ENCODE peak calls at places on chromosomes 12 and 14, in nine cellular contexts. One of them, this sample, is unnamed.

GRCh38 chr12:108646597-108647190 is 13.0 kb upstream of the SELPLG start:
- DNase-seq in NCI-H1092 treated with DMSO at 0.1 percent for 48 hours: no peak
- DNase-seq in cardiac muscle cell: no peak
- DNase-seq in KG1: no peak
- DNase-seq in GM12878: no peak
- DNase-seq in T-cell: no peak
- DNase-seq in astrocyte of the spinal cord: no peak
- DNase-seq in activated T-helper 1 cell treated with anti-CD3 and anti-CD28 coated beads, Interleukin-12 subunit alpha, Interleukin-12 subunit beta, Interleukin-2, Interleukin-4 antibody, amounts not matched to agents 30 ng/mL and 10 ng/mL and 1 ng/mL, durations not matched to agents 14 hours and 24 hours and 36 hours: no peak
- DNase-seq in fibroblast of pulmonary artery: no peak
- DNase-seq in this sample: no peak

GRCh38 chr14:24852312-24853060 is 197.5 kb downstream of the STXBP6 start:
- DNase-seq in activated T-helper 1 cell treated with anti-CD3 and anti-CD28 coated beads, Interleukin-12 subunit alpha, Interleukin-12 subunit beta, Interleukin-2, Interleukin-4 antibody, amounts not matched to agents 30 ng/mL and 10 ng/mL and 1 ng/mL, durations not matched to agents 14 hours and 24 hours and 36 hours: no peak
- DNase-seq in T-cell: no peak
- DNase-seq in astrocyte of the spinal cord: no peak
- DNase-seq in GM12878: no peak
- DNase-seq in cardiac muscle cell: no peak
- DNase-seq in fibroblast of pulmonary artery: no peak
- DNase-seq in NCI-H1092 treated with DMSO at 0.1 percent for 48 hours: no peak
- DNase-seq in KG1: no peak
- DNase-seq in this sample: no peak

GRCh38 chr12:57216014-57216891 is at the start of gene NXPH4:
- DNase-seq in astrocyte of the spinal cord: no peak
- DNase-seq in T-cell: peak
- DNase-seq in cardiac muscle cell: peak
- DNase-seq in KG1: no peak
- DNase-seq in GM12878: no peak
- DNase-seq in activated T-helper 1 cell treated with anti-CD3 and anti-CD28 coated beads, Interleukin-12 subunit alpha, Interleukin-12 subunit beta, Interleukin-2, Interleukin-4 antibody, amounts not matched to agents 30 ng/mL and 10 ng/mL and 1 ng/mL, durations not matched to agents 14 hours and 24 hours and 36 hours: peak
- DNase-seq in NCI-H1092 treated with DMSO at 0.1 percent for 48 hours: no peak
- DNase-seq in fibroblast of pulmonary artery: no peak
- DNase-seq in this sample: no peak

GRCh38 chr14:81990312-81990761 is 456.7 kb upstream of the SEL1L start:
- DNase-seq in activated T-helper 1 cell treated with anti-CD3 and anti-CD28 coated beads, Interleukin-12 subunit alpha, Interleukin-12 subunit beta, Interleukin-2, Interleukin-4 antibody, amounts not matched to agents 30 ng/mL and 10 ng/mL and 1 ng/mL, durations not matched to agents 14 hours and 24 hours and 36 hours: peak
- DNase-seq in T-cell: no peak
- DNase-seq in NCI-H1092 treated with DMSO at 0.1 percent for 48 hours: peak
- DNase-seq in cardiac muscle cell: peak
- DNase-seq in KG1: peak
- DNase-seq in GM12878: peak
- DNase-seq in fibroblast of pulmonary artery: peak
- DNase-seq in astrocyte of the spinal cord: peak
- DNase-seq in this sample: peak

GRCh38 chr14:30298266-30298795 is 260.6 kb upstream of the G2E3 start:
- DNase-seq in GM12878: no peak
- DNase-seq in astrocyte of the spinal cord: no peak
- DNase-seq in cardiac muscle cell: no peak
- DNase-seq in NCI-H1092 treated with DMSO at 0.1 percent for 48 hours: no peak
- DNase-seq in T-cell: no peak
- DNase-seq in fibroblast of pulmonary artery: no peak
- DNase-seq in KG1: no peak
- DNase-seq in activated T-helper 1 cell treated with anti-CD3 and anti-CD28 coated beads, Interleukin-12 subunit alpha, Interleukin-12 subunit beta, Interleukin-2, Interleukin-4 antibody, amounts not matched to agents 30 ng/mL and 10 ng/mL and 1 ng/mL, durations not matched to agents 14 hours and 24 hours and 36 hours: no peak
- DNase-seq in this sample: no peak

GRCh38 chr12:107402041-107403022 is 283.3 kb upstream of the PWP1 start:
- DNase-seq in T-cell: peak
- DNase-seq in GM12878: no peak
- DNase-seq in fibroblast of pulmonary artery: peak
- DNase-seq in astrocyte of the spinal cord: peak
- DNase-seq in NCI-H1092 treated with DMSO at 0.1 percent for 48 hours: peak
- DNase-seq in KG1: no peak
- DNase-seq in cardiac muscle cell: peak
- DNase-seq in activated T-helper 1 cell treated with anti-CD3 and anti-CD28 coated beads, Interleukin-12 subunit alpha, Interleukin-12 subunit beta, Interleukin-2, Interleukin-4 antibody, amounts not matched to agents 30 ng/mL and 10 ng/mL and 1 ng/mL, durations not matched to agents 14 hours and 24 hours and 36 hours: peak
- DNase-seq in this sample: peak

GRCh38 chr14:103298620-103299019 is 35.4 kb upstream of the EIF5 start:
- DNase-seq in cardiac muscle cell: no peak
- DNase-seq in GM12878: no peak
- DNase-seq in fibroblast of pulmonary artery: no peak
- DNase-seq in KG1: no peak
- DNase-seq in T-cell: no peak
- DNase-seq in NCI-H1092 treated with DMSO at 0.1 percent for 48 hours: no peak
- DNase-seq in activated T-helper 1 cell treated with anti-CD3 and anti-CD28 coated beads, Interleukin-12 subunit alpha, Interleukin-12 subunit beta, Interleukin-2, Interleukin-4 antibody, amounts not matched to agents 30 ng/mL and 10 ng/mL and 1 ng/mL, durations not matched to agents 14 hours and 24 hours and 36 hours: no peak
- DNase-seq in astrocyte of the spinal cord: no peak
- DNase-seq in this sample: peak

GRCh38 chr12:24861751-24862575 is 86.9 kb downstream of the BCAT1 start:
- DNase-seq in astrocyte of the spinal cord: peak
- DNase-seq in NCI-H1092 treated with DMSO at 0.1 percent for 48 hours: no peak
- DNase-seq in T-cell: no peak
- DNase-seq in activated T-helper 1 cell treated with anti-CD3 and anti-CD28 coated beads, Interleukin-12 subunit alpha, Interleukin-12 subunit beta, Interleukin-2, Interleukin-4 antibody, amounts not matched to agents 30 ng/mL and 10 ng/mL and 1 ng/mL, durations not matched to agents 14 hours and 24 hours and 36 hours: no peak
- DNase-seq in cardiac muscle cell: no peak
- DNase-seq in KG1: no peak
- DNase-seq in fibroblast of pulmonary artery: peak
- DNase-seq in GM12878: no peak
- DNase-seq in this sample: no peak

GRCh38 chr12:112322882-112323547 is 59.2 kb downstream of the HECTD4 start:
- DNase-seq in KG1: no peak
- DNase-seq in activated T-helper 1 cell treated with anti-CD3 and anti-CD28 coated beads, Interleukin-12 subunit alpha, Interleukin-12 subunit beta, Interleukin-2, Interleukin-4 antibody, amounts not matched to agents 30 ng/mL and 10 ng/mL and 1 ng/mL, durations not matched to agents 14 hours and 24 hours and 36 hours: no peak
- DNase-seq in T-cell: no peak
- DNase-seq in fibroblast of pulmonary artery: no peak
- DNase-seq in NCI-H1092 treated with DMSO at 0.1 percent for 48 hours: no peak
- DNase-seq in cardiac muscle cell: no peak
- DNase-seq in GM12878: no peak
- DNase-seq in astrocyte of the spinal cord: no peak
- DNase-seq in this sample: no peak

GRCh38 chr14:104316121-104316722 is 177.8 kb downstream of the KIF26A start:
- DNase-seq in NCI-H1092 treated with DMSO at 0.1 percent for 48 hours: no peak
- DNase-seq in T-cell: no peak
- DNase-seq in activated T-helper 1 cell treated with anti-CD3 and anti-CD28 coated beads, Interleukin-12 subunit alpha, Interleukin-12 subunit beta, Interleukin-2, Interleukin-4 antibody, amounts not matched to agents 30 ng/mL and 10 ng/mL and 1 ng/mL, durations not matched to agents 14 hours and 24 hours and 36 hours: no peak
- DNase-seq in cardiac muscle cell: no peak
- DNase-seq in KG1: no peak
- DNase-seq in astrocyte of the spinal cord: no peak
- DNase-seq in GM12878: no peak
- DNase-seq in fibroblast of pulmonary artery: no peak
- DNase-seq in this sample: no peak

GRCh38 chr12:52949413-52950331 is 754 bp downstream of the KRT18 start:
- DNase-seq in NCI-H1092 treated with DMSO at 0.1 percent for 48 hours: peak
- DNase-seq in T-cell: no peak
- DNase-seq in activated T-helper 1 cell treated with anti-CD3 and anti-CD28 coated beads, Interleukin-12 subunit alpha, Interleukin-12 subunit beta, Interleukin-2, Interleukin-4 antibody, amounts not matched to agents 30 ng/mL and 10 ng/mL and 1 ng/mL, durations not matched to agents 14 hours and 24 hours and 36 hours: no peak
- DNase-seq in cardiac muscle cell: no peak
- DNase-seq in KG1: no peak
- DNase-seq in fibroblast of pulmonary artery: peak
- DNase-seq in astrocyte of the spinal cord: peak
- DNase-seq in GM12878: no peak
- DNase-seq in this sample: no peak

GRCh38 chr12:52741378-52742195 is 35.6 kb downstream of the KRT76 start:
- DNase-seq in KG1: no peak
- DNase-seq in cardiac muscle cell: peak
- DNase-seq in activated T-helper 1 cell treated with anti-CD3 and anti-CD28 coated beads, Interleukin-12 subunit alpha, Interleukin-12 subunit beta, Interleukin-2, Interleukin-4 antibody, amounts not matched to agents 30 ng/mL and 10 ng/mL and 1 ng/mL, durations not matched to agents 14 hours and 24 hours and 36 hours: peak
- DNase-seq in GM12878: no peak
- DNase-seq in astrocyte of the spinal cord: peak
- DNase-seq in NCI-H1092 treated with DMSO at 0.1 percent for 48 hours: no peak
- DNase-seq in T-cell: peak
- DNase-seq in fibroblast of pulmonary artery: peak
- DNase-seq in this sample: peak

GRCh38 chr12:121719926-121720414 is 7.4 kb downstream of the TMEM120B start:
- DNase-seq in activated T-helper 1 cell treated with anti-CD3 and anti-CD28 coated beads, Interleukin-12 subunit alpha, Interleukin-12 subunit beta, Interleukin-2, Interleukin-4 antibody, amounts not matched to agents 30 ng/mL and 10 ng/mL and 1 ng/mL, durations not matched to agents 14 hours and 24 hours and 36 hours: no peak
- DNase-seq in fibroblast of pulmonary artery: peak
- DNase-seq in cardiac muscle cell: no peak
- DNase-seq in GM12878: no peak
- DNase-seq in T-cell: no peak
- DNase-seq in NCI-H1092 treated with DMSO at 0.1 percent for 48 hours: no peak
- DNase-seq in astrocyte of the spinal cord: peak
- DNase-seq in KG1: no peak
- DNase-seq in this sample: no peak

GRCh38 chr12:31004666-31005065 is 69.0 kb upstream of the DDX11 start:
- DNase-seq in GM12878: no peak
- DNase-seq in activated T-helper 1 cell treated with anti-CD3 and anti-CD28 coated beads, Interleukin-12 subunit alpha, Interleukin-12 subunit beta, Interleukin-2, Interleukin-4 antibody, amounts not matched to agents 30 ng/mL and 10 ng/mL and 1 ng/mL, durations not matched to agents 14 hours and 24 hours and 36 hours: no peak
- DNase-seq in cardiac muscle cell: no peak
- DNase-seq in NCI-H1092 treated with DMSO at 0.1 percent for 48 hours: peak
- DNase-seq in astrocyte of the spinal cord: no peak
- DNase-seq in fibroblast of pulmonary artery: no peak
- DNase-seq in T-cell: no peak
- DNase-seq in KG1: no peak
- DNase-seq in this sample: no peak

GRCh38 chr12:6193853-6194815 is 6.1 kb upstream of the CD9 start:
- DNase-seq in activated T-helper 1 cell treated with anti-CD3 and anti-CD28 coated beads, Interleukin-12 subunit alpha, Interleukin-12 subunit beta, Interleukin-2, Interleukin-4 antibody, amounts not matched to agents 30 ng/mL and 10 ng/mL and 1 ng/mL, durations not matched to agents 14 hours and 24 hours and 36 hours: no peak
- DNase-seq in NCI-H1092 treated with DMSO at 0.1 percent for 48 hours: no peak
- DNase-seq in fibroblast of pulmonary artery: peak
- DNase-seq in astrocyte of the spinal cord: no peak
- DNase-seq in cardiac muscle cell: peak
- DNase-seq in KG1: no peak
- DNase-seq in T-cell: no peak
- DNase-seq in GM12878: no peak
- DNase-seq in this sample: no peak

GRCh38 chr12:101498252-101498651 is 23.1 kb downstream of the SPIC start:
- DNase-seq in fibroblast of pulmonary artery: no peak
- DNase-seq in activated T-helper 1 cell treated with anti-CD3 and anti-CD28 coated beads, Interleukin-12 subunit alpha, Interleukin-12 subunit beta, Interleukin-2, Interleukin-4 antibody, amounts not matched to agents 30 ng/mL and 10 ng/mL and 1 ng/mL, durations not matched to agents 14 hours and 24 hours and 36 hours: no peak
- DNase-seq in NCI-H1092 treated with DMSO at 0.1 percent for 48 hours: no peak
- DNase-seq in cardiac muscle cell: no peak
- DNase-seq in astrocyte of the spinal cord: no peak
- DNase-seq in T-cell: no peak
- DNase-seq in GM12878: no peak
- DNase-seq in KG1: no peak
- DNase-seq in this sample: no peak

GRCh38 chr12:227286-227915 is 13.4 kb upstream of the SLC6A12 start:
- DNase-seq in astrocyte of the spinal cord: no peak
- DNase-seq in activated T-helper 1 cell treated with anti-CD3 and anti-CD28 coated beads, Interleukin-12 subunit alpha, Interleukin-12 subunit beta, Interleukin-2, Interleukin-4 antibody, amounts not matched to agents 30 ng/mL and 10 ng/mL and 1 ng/mL, durations not matched to agents 14 hours and 24 hours and 36 hours: no peak
- DNase-seq in T-cell: no peak
- DNase-seq in GM12878: no peak
- DNase-seq in KG1: no peak
- DNase-seq in NCI-H1092 treated with DMSO at 0.1 percent for 48 hours: no peak
- DNase-seq in fibroblast of pulmonary artery: no peak
- DNase-seq in cardiac muscle cell: no peak
- DNase-seq in this sample: no peak

GRCh38 chr12:107330901-107331431 is 237.6 kb upstream of the CRY1 start:
- DNase-seq in cardiac muscle cell: no peak
- DNase-seq in activated T-helper 1 cell treated with anti-CD3 and anti-CD28 coated beads, Interleukin-12 subunit alpha, Interleukin-12 subunit beta, Interleukin-2, Interleukin-4 antibody, amounts not matched to agents 30 ng/mL and 10 ng/mL and 1 ng/mL, durations not matched to agents 14 hours and 24 hours and 36 hours: no peak
- DNase-seq in T-cell: no peak
- DNase-seq in astrocyte of the spinal cord: no peak
- DNase-seq in GM12878: no peak
- DNase-seq in NCI-H1092 treated with DMSO at 0.1 percent for 48 hours: no peak
- DNase-seq in fibroblast of pulmonary artery: no peak
- DNase-seq in KG1: no peak
- DNase-seq in this sample: no peak

GRCh38 chr14:92316937-92317336 is 6.0 kb upstream of the SLC24A4 start:
- DNase-seq in T-cell: no peak
- DNase-seq in KG1: no peak
- DNase-seq in astrocyte of the spinal cord: no peak
- DNase-seq in GM12878: no peak
- DNase-seq in activated T-helper 1 cell treated with anti-CD3 and anti-CD28 coated beads, Interleukin-12 subunit alpha, Interleukin-12 subunit beta, Interleukin-2, Interleukin-4 antibody, amounts not matched to agents 30 ng/mL and 10 ng/mL and 1 ng/mL, durations not matched to agents 14 hours and 24 hours and 36 hours: no peak
- DNase-seq in NCI-H1092 treated with DMSO at 0.1 percent for 48 hours: no peak
- DNase-seq in fibroblast of pulmonary artery: no peak
- DNase-seq in cardiac muscle cell: no peak
- DNase-seq in this sample: no peak

GRCh38 chr14:32808574-32809098 is 130.0 kb upstream of the NPAS3 start:
- DNase-seq in fibroblast of pulmonary artery: peak
- DNase-seq in NCI-H1092 treated with DMSO at 0.1 percent for 48 hours: peak
- DNase-seq in cardiac muscle cell: no peak
- DNase-seq in T-cell: no peak
- DNase-seq in GM12878: no peak
- DNase-seq in activated T-helper 1 cell treated with anti-CD3 and anti-CD28 coated beads, Interleukin-12 subunit alpha, Interleukin-12 subunit beta, Interleukin-2, Interleukin-4 antibody, amounts not matched to agents 30 ng/mL and 10 ng/mL and 1 ng/mL, durations not matched to agents 14 hours and 24 hours and 36 hours: no peak
- DNase-seq in astrocyte of the spinal cord: peak
- DNase-seq in KG1: no peak
- DNase-seq in this sample: no peak

GRCh38 chr12:95763809-95764253 is 26.7 kb downstream of the NTN4 start:
- DNase-seq in fibroblast of pulmonary artery: peak
- DNase-seq in GM12878: no peak
- DNase-seq in cardiac muscle cell: no peak
- DNase-seq in T-cell: no peak
- DNase-seq in activated T-helper 1 cell treated with anti-CD3 and anti-CD28 coated beads, Interleukin-12 subunit alpha, Interleukin-12 subunit beta, Interleukin-2, Interleukin-4 antibody, amounts not matched to agents 30 ng/mL and 10 ng/mL and 1 ng/mL, durations not matched to agents 14 hours and 24 hours and 36 hours: no peak
- DNase-seq in NCI-H1092 treated with DMSO at 0.1 percent for 48 hours: peak
- DNase-seq in KG1: no peak
- DNase-seq in astrocyte of the spinal cord: peak
- DNase-seq in this sample: no peak

GRCh38 chr12:57430117-57430930 is 519 bp downstream of the R3HDM2 start:
- DNase-seq in GM12878: no peak
- DNase-seq in fibroblast of pulmonary artery: peak
- DNase-seq in cardiac muscle cell: peak
- DNase-seq in NCI-H1092 treated with DMSO at 0.1 percent for 48 hours: peak
- DNase-seq in astrocyte of the spinal cord: peak
- DNase-seq in activated T-helper 1 cell treated with anti-CD3 and anti-CD28 coated beads, Interleukin-12 subunit alpha, Interleukin-12 subunit beta, Interleukin-2, Interleukin-4 antibody, amounts not matched to agents 30 ng/mL and 10 ng/mL and 1 ng/mL, durations not matched to agents 14 hours and 24 hours and 36 hours: peak
- DNase-seq in KG1: no peak
- DNase-seq in T-cell: no peak
- DNase-seq in this sample: peak

GRCh38 chr12:1851126-1851791 is 30.9 kb downstream of the LRTM2 start:
- DNase-seq in activated T-helper 1 cell treated with anti-CD3 and anti-CD28 coated beads, Interleukin-12 subunit alpha, Interleukin-12 subunit beta, Interleukin-2, Interleukin-4 antibody, amounts not matched to agents 30 ng/mL and 10 ng/mL and 1 ng/mL, durations not matched to agents 14 hours and 24 hours and 36 hours: no peak
- DNase-seq in fibroblast of pulmonary artery: peak
- DNase-seq in GM12878: no peak
- DNase-seq in cardiac muscle cell: no peak
- DNase-seq in T-cell: no peak
- DNase-seq in KG1: no peak
- DNase-seq in astrocyte of the spinal cord: peak
- DNase-seq in NCI-H1092 treated with DMSO at 0.1 percent for 48 hours: no peak
- DNase-seq in this sample: no peak

GRCh38 chr14:32697704-32698103 is 241.0 kb upstream of the NPAS3 start:
- DNase-seq in T-cell: no peak
- DNase-seq in GM12878: no peak
- DNase-seq in KG1: no peak
- DNase-seq in activated T-helper 1 cell treated with anti-CD3 and anti-CD28 coated beads, Interleukin-12 subunit alpha, Interleukin-12 subunit beta, Interleukin-2, Interleukin-4 antibody, amounts not matched to agents 30 ng/mL and 10 ng/mL and 1 ng/mL, durations not matched to agents 14 hours and 24 hours and 36 hours: no peak
- DNase-seq in astrocyte of the spinal cord: peak
- DNase-seq in fibroblast of pulmonary artery: peak
- DNase-seq in NCI-H1092 treated with DMSO at 0.1 percent for 48 hours: no peak
- DNase-seq in cardiac muscle cell: no peak
- DNase-seq in this sample: no peak

GRCh38 chr12:78241472-78241871 is 410.8 kb downstream of the NAV3 start:
- DNase-seq in T-cell: no peak
- DNase-seq in GM12878: no peak
- DNase-seq in fibroblast of pulmonary artery: no peak
- DNase-seq in activated T-helper 1 cell treated with anti-CD3 and anti-CD28 coated beads, Interleukin-12 subunit alpha, Interleukin-12 subunit beta, Interleukin-2, Interleukin-4 antibody, amounts not matched to agents 30 ng/mL and 10 ng/mL and 1 ng/mL, durations not matched to agents 14 hours and 24 hours and 36 hours: no peak
- DNase-seq in cardiac muscle cell: no peak
- DNase-seq in KG1: no peak
- DNase-seq in astrocyte of the spinal cord: no peak
- DNase-seq in NCI-H1092 treated with DMSO at 0.1 percent for 48 hours: peak
- DNase-seq in this sample: no peak

GRCh38 chr12:57006809-57007475 is 596 bp upstream of the ZBTB39 start:
- DNase-seq in activated T-helper 1 cell treated with anti-CD3 and anti-CD28 coated beads, Interleukin-12 subunit alpha, Interleukin-12 subunit beta, Interleukin-2, Interleukin-4 antibody, amounts not matched to agents 30 ng/mL and 10 ng/mL and 1 ng/mL, durations not matched to agents 14 hours and 24 hours and 36 hours: no peak
- DNase-seq in KG1: no peak
- DNase-seq in fibroblast of pulmonary artery: no peak
- DNase-seq in cardiac muscle cell: no peak
- DNase-seq in astrocyte of the spinal cord: no peak
- DNase-seq in T-cell: no peak
- DNase-seq in NCI-H1092 treated with DMSO at 0.1 percent for 48 hours: no peak
- DNase-seq in GM12878: no peak
- DNase-seq in this sample: no peak

GRCh38 chr12:96714199-96714598 is 192.9 kb upstream of the NEDD1 start:
- DNase-seq in activated T-helper 1 cell treated with anti-CD3 and anti-CD28 coated beads, Interleukin-12 subunit alpha, Interleukin-12 subunit beta, Interleukin-2, Interleukin-4 antibody, amounts not matched to agents 30 ng/mL and 10 ng/mL and 1 ng/mL, durations not matched to agents 14 hours and 24 hours and 36 hours: no peak
- DNase-seq in T-cell: no peak
- DNase-seq in cardiac muscle cell: no peak
- DNase-seq in fibroblast of pulmonary artery: no peak
- DNase-seq in NCI-H1092 treated with DMSO at 0.1 percent for 48 hours: no peak
- DNase-seq in GM12878: no peak
- DNase-seq in KG1: no peak
- DNase-seq in astrocyte of the spinal cord: no peak
- DNase-seq in this sample: no peak

GRCh38 chr12:31874961-31875608 is 84.1 kb upstream of the RESF1 start:
- DNase-seq in cardiac muscle cell: no peak
- DNase-seq in GM12878: no peak
- DNase-seq in fibroblast of pulmonary artery: peak
- DNase-seq in T-cell: peak
- DNase-seq in KG1: no peak
- DNase-seq in activated T-helper 1 cell treated with anti-CD3 and anti-CD28 coated beads, Interleukin-12 subunit alpha, Interleukin-12 subunit beta, Interleukin-2, Interleukin-4 antibody, amounts not matched to agents 30 ng/mL and 10 ng/mL and 1 ng/mL, durations not matched to agents 14 hours and 24 hours and 36 hours: peak
- DNase-seq in astrocyte of the spinal cord: peak
- DNase-seq in NCI-H1092 treated with DMSO at 0.1 percent for 48 hours: no peak
- DNase-seq in this sample: peak

GRCh38 chr14:99262977-99263448 is 9.0 kb downstream of the BCL11B start:
- DNase-seq in fibroblast of pulmonary artery: no peak
- DNase-seq in KG1: no peak
- DNase-seq in activated T-helper 1 cell treated with anti-CD3 and anti-CD28 coated beads, Interleukin-12 subunit alpha, Interleukin-12 subunit beta, Interleukin-2, Interleukin-4 antibody, amounts not matched to agents 30 ng/mL and 10 ng/mL and 1 ng/mL, durations not matched to agents 14 hours and 24 hours and 36 hours: no peak
- DNase-seq in NCI-H1092 treated with DMSO at 0.1 percent for 48 hours: no peak
- DNase-seq in GM12878: no peak
- DNase-seq in astrocyte of the spinal cord: no peak
- DNase-seq in cardiac muscle cell: no peak
- DNase-seq in T-cell: no peak
- DNase-seq in this sample: no peak

GRCh38 chr14:59297070-59297766 is 108.8 kb downstream of the DAAM1 start:
- DNase-seq in fibroblast of pulmonary artery: peak
- DNase-seq in GM12878: no peak
- DNase-seq in astrocyte of the spinal cord: no peak
- DNase-seq in cardiac muscle cell: no peak
- DNase-seq in T-cell: no peak
- DNase-seq in NCI-H1092 treated with DMSO at 0.1 percent for 48 hours: no peak
- DNase-seq in KG1: no peak
- DNase-seq in activated T-helper 1 cell treated with anti-CD3 and anti-CD28 coated beads, Interleukin-12 subunit alpha, Interleukin-12 subunit beta, Interleukin-2, Interleukin-4 antibody, amounts not matched to agents 30 ng/mL and 10 ng/mL and 1 ng/mL, durations not matched to agents 14 hours and 24 hours and 36 hours: no peak
- DNase-seq in this sample: peak

GRCh38 chr12:25328082-25328712 is 77.5 kb upstream of the KRAS start:
- DNase-seq in NCI-H1092 treated with DMSO at 0.1 percent for 48 hours: no peak
- DNase-seq in KG1: no peak
- DNase-seq in fibroblast of pulmonary artery: peak
- DNase-seq in T-cell: no peak
- DNase-seq in cardiac muscle cell: no peak
- DNase-seq in astrocyte of the spinal cord: peak
- DNase-seq in GM12878: no peak
- DNase-seq in activated T-helper 1 cell treated with anti-CD3 and anti-CD28 coated beads, Interleukin-12 subunit alpha, Interleukin-12 subunit beta, Interleukin-2, Interleukin-4 antibody, amounts not matched to agents 30 ng/mL and 10 ng/mL and 1 ng/mL, durations not matched to agents 14 hours and 24 hours and 36 hours: no peak
- DNase-seq in this sample: no peak

This sample was measured in Kasumi-1.